ENCODE peak calls at places on chromosomes 16 and 17, in four cellular contexts. M is NCI-H1105 treated with DMSO at 0.1 percent for 48 hours, K is HTR-8/SVneo, E is activated T-helper 1 cell treated with Interleukin-2 at 50 U/mL for 16 hours. N is an unnamed sample.

GRCh38 chr17:45170976-45171337 is 9.3 kb downstream of the HEXIM2 start:
- DNase-seq in K (peak), M (no peak), E (no peak), N (peak)

GRCh38 chr17:34672176-34672785 is 92.9 kb downstream of the TMEM132E start:
- DNase-seq in M (no peak), K (no peak), E (no peak), N (no peak)

GRCh38 chr16:29811170-29811895 is 660 bp upstream of the PRRT2 start:
- DNase-seq in E (peak), K (peak), M (peak), N (peak)

GRCh38 chr17:61054430-61054829 is 345.2 kb upstream of the TBX2 start:
- DNase-seq in K (no peak), M (no peak), E (no peak), N (no peak)

GRCh38 chr17:61284174-61284573 is 115.5 kb upstream of the TBX2 start:
- DNase-seq in K (peak), M (no peak), E (no peak), N (peak)

GRCh38 chr17:12116143-12116542 is 95.5 kb downstream of the MAP2K4 start:
- DNase-seq in M (no peak), K (no peak), E (no peak), N (no peak)

GRCh38 chr17:79851461-79851817 is 12.2 kb upstream of the CBX4 start:
- DNase-seq in K (no peak), M (peak), E (no peak), N (no peak)

GRCh38 chr17:74998783-74999182 is 11.4 kb downstream of the CDR2L start:
- DNase-seq in K (no peak), E (no peak), M (no peak), N (no peak)

GRCh38 chr17:3683054-3683511 is 12.9 kb downstream of the P2RX5 start:
- DNase-seq in K (peak), E (peak), M (peak), N (no peak)

GRCh38 chr16:50611332-50611934 is 63.2 kb downstream of the NKD1 start:
- DNase-seq in M (no peak), E (no peak), K (no peak), N (peak)

GRCh38 chr17:42493324-42493723 is 34.6 kb downstream of the ATP6V0A1 start:
- DNase-seq in K (no peak), M (no peak), E (no peak), N (no peak)

N was measured in brain microvascular endothelial cell.